ENCODE peak calls at places on chromosome 19, in four cellular contexts. C is ovary, V is A549, R is GM12878. P is an unnamed sample.

GRCh38 chr19:52336976-52337375 is 933 bp downstream of the ZNF610 start:
- DNase-seq in C (no peak), V (no peak), R (no peak), P (no peak)

GRCh38 chr19:7883796-7884570 is 4.3 kb upstream of the LRRC8E start:
- DNase-seq in C (no peak), V (no peak), R (no peak), P (no peak)

GRCh38 chr19:46716013-46716671 is 772 bp downstream of the PRKD2 start:
- DNase-seq in C (peak), V (peak), R (no peak), P (no peak)

GRCh38 chr19:29805026-29805925 is 6.5 kb upstream of the CCNE1 start:
- DNase-seq in C (no peak), V (no peak), R (no peak), P (no peak)

GRCh38 chr19:32287086-32287485 is 58.3 kb upstream of the ZNF507 start:
- DNase-seq in C (no peak), V (no peak), R (no peak), P (peak)

GRCh38 chr19:40585677-40586422 is 9.2 kb downstream of the SHKBP1 start:
- DNase-seq in C (no peak), V (peak), R (no peak), P (no peak)

GRCh38 chr19:52734340-52734892 is 428 bp downstream of the ZNF611 start:
- DNase-seq in C (peak), V (no peak), R (no peak), P (no peak)

GRCh38 chr19:15015946-15016542 is 33.2 kb upstream of the CASP14 start:
- DNase-seq in C (no peak), V (no peak), R (no peak), P (no peak)

GRCh38 chr19:28196961-28197360 is 1016.0 kb downstream of the UQCRFS1 start:
- DNase-seq in C (no peak), V (no peak), R (no peak), P (no peak)

GRCh38 chr19:840519-841206 is at the start of gene PRTN3:
- DNase-seq in C (no peak), V (no peak), R (no peak), P (no peak)

GRCh38 chr19:7480222-7480974 is 8.4 kb downstream of the PEX11G start:
- DNase-seq in C (no peak), V (no peak), R (no peak), P (no peak)

GRCh38 chr19:1067341-1068103 is 555 bp downstream of the ARHGAP45 start:
- DNase-seq in C (no peak), V (no peak), R (no peak), P (no peak)

GRCh38 chr19:31448221-31448657 is 99.0 kb upstream of the TSHZ3 start:
- DNase-seq in C (peak), V (no peak), R (no peak), P (peak)

GRCh38 chr19:2847507-2847906 is 6.2 kb downstream of the ZNF555 start:
- DNase-seq in C (no peak), V (no peak), R (no peak), P (no peak)

GRCh38 chr19:2848625-2849024 is 7.3 kb downstream of the ZNF555 start:
- DNase-seq in C (no peak), V (no peak), R (no peak), P (no peak)

GRCh38 chr19:2846180-2846935 is 5.1 kb downstream of the ZNF555 start:
- DNase-seq in C (no peak), V (no peak), R (no peak), P (no peak)

GRCh38 chr19:2841858-2842574 is 741 bp downstream of the ZNF555 start:
- DNase-seq in C (peak), V (no peak), R (no peak), P (no peak)

GRCh38 chr19:2845107-2845506 is 3.8 kb downstream of the ZNF555 start:
- DNase-seq in C (no peak), V (no peak), R (no peak), P (no peak)
- TF ChIP-seq EP300 in C (no peak), V (no peak), R (no peak), P (no peak)

DNA sequence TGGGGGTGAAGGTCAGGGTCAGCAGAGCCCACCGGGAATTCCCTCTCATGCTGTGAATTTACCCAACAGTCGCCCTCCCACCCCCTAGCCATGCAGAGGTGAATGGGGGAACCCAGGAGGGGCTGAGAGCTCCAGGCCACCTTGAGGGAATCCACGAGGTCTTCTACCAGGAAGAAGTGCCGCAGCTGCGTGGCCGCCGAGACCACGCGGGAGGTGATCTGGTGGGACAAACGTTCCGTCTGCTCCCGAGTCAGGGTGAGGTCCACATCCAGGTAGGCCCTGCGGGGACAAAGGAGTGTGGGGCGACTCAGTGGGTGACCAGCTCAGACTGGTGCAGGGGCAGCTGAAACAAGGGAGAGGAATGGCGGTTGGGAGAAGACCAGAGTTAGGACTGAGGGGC is 8.1 kb downstream of the RTN2 start:
- DNase-seq in C (no peak), V (no peak), R (no peak), P (no peak)
- TF ChIP-seq EP300 in C (no peak), V (no peak), R (no peak), P (no peak)

GRCh38 chr19:48646912-48647216 is 877 bp upstream of the CA11 start:
- DNase-seq in C (no peak), V (no peak), R (no peak), P (no peak)

GRCh38 chr19:48644355-48644754 is 1.6 kb downstream of the CA11 start:
- DNase-seq in C (no peak), V (no peak), R (no peak), P (no peak)

GRCh38 chr19:48645652-48646191 is at the start of gene CA11:
- DNase-seq in C (no peak), V (no peak), R (no peak), P (no peak)

GRCh38 chr19:48646192-48646911 is 365 bp upstream of the CA11 start:
- DNase-seq in C (peak), V (peak), R (no peak), P (no peak)

DNA sequence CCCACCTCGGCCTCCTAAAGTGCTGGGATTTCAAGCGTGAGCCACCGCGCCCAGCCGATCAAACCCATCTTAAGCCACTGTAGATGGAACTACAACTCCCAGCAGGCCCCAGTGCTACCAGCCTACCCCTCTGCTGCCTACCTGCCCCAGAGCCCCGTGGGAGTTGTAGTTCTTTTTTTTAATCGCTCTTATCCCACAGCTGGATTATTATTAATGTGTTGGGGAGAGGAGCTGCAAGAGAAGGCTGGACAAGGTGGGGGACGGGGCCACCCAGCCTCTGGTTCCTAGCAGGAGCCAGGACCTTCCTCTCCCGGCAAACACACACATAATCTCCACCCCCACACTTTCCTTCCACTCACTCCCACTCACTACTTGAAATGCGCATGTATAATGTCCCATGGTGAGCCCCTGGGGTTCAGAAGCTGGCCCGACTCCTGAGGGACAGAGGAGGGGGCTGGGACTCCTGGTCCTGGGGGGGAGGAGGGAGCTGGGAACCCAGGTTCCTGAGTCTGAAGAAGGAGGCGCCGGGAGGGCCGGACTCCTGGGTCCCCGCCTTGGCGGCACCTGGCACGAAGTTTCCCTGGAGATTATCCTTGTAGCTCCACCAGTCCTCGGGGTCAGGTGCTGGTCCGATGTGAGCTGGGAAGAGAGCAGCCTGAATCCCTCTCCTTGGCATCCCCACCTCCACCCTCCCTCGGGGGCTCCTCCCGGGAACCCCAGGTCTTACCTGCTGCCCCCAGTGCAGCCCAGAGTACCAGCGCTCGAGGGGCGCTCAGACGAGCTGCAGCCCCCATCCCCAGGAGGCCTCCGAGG is 942 bp downstream of the CA11 start:
- DNase-seq in C (peak), V (peak), R (no peak), P (no peak)
- TF ChIP-seq EP300 in C (no peak), V (no peak), R (no peak), P (no peak)

GRCh38 chr19:45256836-45257235 is 5.8 kb downstream of the MARK4 start:
- DNase-seq in C (no peak), V (no peak), R (no peak), P (no peak)
- TF ChIP-seq EP300 in C (no peak), V (no peak), R (no peak), P (no peak)

GRCh38 chr19:38849746-38850230 is at the start of gene HNRNPL:
- DNase-seq in C (no peak), V (no peak), R (no peak), P (no peak)

GRCh38 chr19:38849147-38849745 is 540 bp downstream of the HNRNPL start:
- DNase-seq in C (peak), V (peak), R (peak), P (peak)

GRCh38 chr19:38851622-38852230 is 1.9 kb upstream of the HNRNPL start:
- DNase-seq in C (peak), V (peak), R (no peak), P (peak)

GRCh38 chr19:38850976-38851621 is 1.3 kb upstream of the HNRNPL start:
- DNase-seq in C (peak), V (no peak), R (no peak), P (no peak)

DNA sequence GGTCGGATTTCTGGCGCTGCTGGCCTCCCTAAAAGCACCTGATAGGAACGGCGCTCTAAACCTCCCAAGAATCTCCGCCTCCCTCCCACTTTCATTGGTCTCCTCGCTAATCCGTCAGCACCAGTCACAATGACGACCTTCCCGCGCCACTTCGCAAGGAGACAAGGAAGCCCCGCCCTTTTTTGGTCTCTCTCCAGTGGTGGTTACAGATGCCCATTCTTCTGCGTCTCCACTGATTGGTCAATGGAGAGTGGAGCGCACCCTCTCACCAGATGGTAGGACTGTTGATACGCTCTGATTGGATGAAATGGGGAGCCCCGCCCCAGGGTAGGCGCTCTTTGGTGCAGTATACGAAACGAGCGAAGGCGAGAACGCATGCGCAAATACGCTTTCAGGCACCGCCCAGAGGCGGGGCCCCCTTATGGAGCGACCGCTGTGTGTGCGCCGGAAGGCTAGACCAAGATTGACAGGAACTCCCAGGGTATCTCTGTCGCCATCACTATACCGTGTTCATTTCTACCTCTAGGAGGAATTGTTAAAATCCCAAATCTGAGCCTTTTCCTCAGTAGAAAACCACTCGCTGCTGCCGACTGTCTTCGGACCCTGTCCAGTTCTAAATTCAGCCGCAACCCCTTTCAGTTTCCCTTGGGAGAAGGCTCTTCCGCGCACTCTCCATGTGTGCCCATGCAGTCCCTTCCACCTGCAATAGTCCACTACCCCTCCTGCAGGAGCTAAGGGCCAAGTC is 617 bp upstream of the HNRNPL start:
- DNase-seq in C (peak), V (peak), R (peak), P (peak)
- TF ChIP-seq EP300 in C (peak), V (no peak), R (no peak), P (no peak)

DNA sequence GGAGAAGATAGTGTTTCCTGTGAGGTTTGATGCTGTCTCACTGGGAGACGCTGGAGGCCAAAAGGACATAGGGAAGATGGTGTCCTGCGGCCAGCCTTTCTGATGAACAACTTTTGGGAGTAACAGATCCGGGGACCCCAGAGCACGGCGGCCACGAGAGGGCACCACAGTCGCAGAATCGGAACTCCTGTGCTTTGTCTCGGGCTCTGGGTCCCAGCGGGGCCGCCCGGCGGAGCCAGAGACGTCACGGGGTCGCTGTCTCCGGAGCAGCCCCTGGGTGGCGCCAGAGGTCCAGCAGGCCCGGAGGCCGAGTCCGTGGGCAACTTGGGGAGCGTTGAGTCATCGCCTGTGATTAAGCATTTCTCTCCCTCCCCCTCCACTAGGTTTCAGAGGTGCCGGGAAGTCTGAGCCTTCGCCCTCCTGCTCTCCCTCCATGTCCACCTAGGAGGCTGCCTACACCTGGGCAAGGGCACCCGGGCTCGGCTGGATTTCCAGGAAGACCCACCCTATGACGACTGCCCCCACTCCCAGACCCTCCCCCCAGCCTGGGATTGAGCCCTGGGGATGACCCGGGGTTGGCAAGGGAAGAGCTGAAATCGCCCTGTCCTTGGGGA is 3.2 kb downstream of the NANOS3 start:
- DNase-seq in C (peak), V (peak), R (peak), P (peak)
- TF ChIP-seq EP300 in C (no peak), V (no peak), R (no peak), P (no peak)

P was measured in esophagus muscularis mucosa.